ENCODE peak calls at places on chromosome 1, in five cellular contexts. Y, X, R, E and N are unnamed samples.

GRCh38 chr1:80054129-80054528 is 1047.6 kb upstream of the ADGRL4 start:
- DNase-seq in X (no peak), E (no peak), R (no peak), Y (peak), N (no peak)

GRCh38 chr1:207084701-207085180 is 3.9 kb upstream of the C4BPB start:
- DNase-seq in X (peak), Y (peak), E (peak), R (peak), N (no peak)

GRCh38 chr1:6815722-6816121 is 30.5 kb downstream of the CAMTA1 start:
- DNase-seq in X (no peak), E (no peak), R (no peak), Y (no peak), N (no peak)

GRCh38 chr1:108082741-108083562 is 117.2 kb downstream of the SLC25A24 start:
- DNase-seq in X (peak), R (no peak), Y (no peak), E (no peak), N (no peak)

GRCh38 chr1:84582802-84583587 is 8.8 kb upstream of the CTBS start:
- DNase-seq in E (no peak), Y (peak), X (peak), R (no peak), N (no peak)

GRCh38 chr1:209896346-209896745 is 41.7 kb upstream of the SYT14 start:
- DNase-seq in Y (no peak), R (no peak), X (no peak), E (no peak), N (no peak)

GRCh38 chr1:37817481-37817880 is 9.5 kb upstream of the YRDC start:
- DNase-seq in Y (peak), E (peak), R (no peak), X (peak), N (no peak)

GRCh38 chr1:24009406-24009805 is 29.3 kb upstream of the SRSF10 start:
- DNase-seq in R (no peak), Y (peak), E (no peak), X (no peak), N (no peak)

GRCh38 chr1:36653850-36654249 is 171.1 kb upstream of the CSF3R start:
- DNase-seq in Y (peak), R (no peak), X (no peak), E (no peak), N (no peak)

GRCh38 chr1:2962946-2963345 is 58.3 kb upstream of the ACTRT2 start:
- DNase-seq in X (no peak), R (no peak), E (no peak), Y (peak), N (no peak)

GRCh38 chr1:59653968-59654367 is 160.8 kb upstream of the HOOK1 start:
- DNase-seq in Y (no peak), R (no peak), X (no peak), E (no peak), N (no peak)

GRCh38 chr1:56881417-56881816 is 26.8 kb downstream of the C8A start:
- DNase-seq in Y (no peak), E (no peak), R (no peak), X (no peak), N (no peak)

GRCh38 chr1:235625340-235625739 is 24.2 kb downstream of the GNG4 start:
- DNase-seq in E (no peak), R (no peak), X (no peak), Y (no peak), N (no peak)

GRCh38 chr1:10714337-10715114 is 81.9 kb downstream of the CASZ1 start:
- DNase-seq in E (no peak), X (peak), R (no peak), Y (no peak), N (no peak)

GRCh38 chr1:218459878-218460277 is 114.7 kb downstream of the TGFB2 start:
- DNase-seq in R (no peak), E (no peak), Y (no peak), X (peak), N (no peak)

GRCh38 chr1:55428944-55429931 is 214.1 kb upstream of the USP24 start:
- DNase-seq in E (no peak), Y (peak), X (no peak), R (peak), N (peak)

GRCh38 chr1:11383553-11384169 is 95.3 kb upstream of the DISP3 start:
- DNase-seq in R (no peak), E (no peak), Y (no peak), X (no peak), N (no peak)

GRCh38 chr1:184650177-184650866 is 104.3 kb downstream of the EDEM3 start:
- DNase-seq in X (no peak), Y (no peak), R (no peak), E (no peak), N (no peak)

GRCh38 chr1:230375795-230376194 is 50.3 kb downstream of the PGBD5 start:
- DNase-seq in X (peak), Y (no peak), E (no peak), R (no peak), N (no peak)

GRCh38 chr1:53379662-53380002 is 51.8 kb upstream of the LRP8 start:
- DNase-seq in X (no peak), Y (no peak), E (no peak), R (no peak), N (no peak)